ENCODE peak calls at places on chromosome 17, in four cellular contexts. B is hypothalamus, I is NCI-H187, K is AG08396. A is an unnamed sample.

GRCh38 chr17:78493455-78494188 is 83.6 kb downstream of the DNAH17 start:
- DNase-seq in I (no peak), K (no peak), B (no peak), A (no peak)

GRCh38 chr17:68658999-68659780 is 58.0 kb upstream of the FAM20A start:
- DNase-seq in K (no peak), B (no peak), I (no peak), A (no peak)

GRCh38 chr17:29590979-29591736 is 1.7 kb upstream of the GIT1 start:
- DNase-seq in K (peak), I (no peak), B (no peak), A (peak)

GRCh38 chr17:48893646-48894508 is 1.3 kb downstream of the ATP5MC1 start:
- DNase-seq in I (no peak), B (no peak), K (no peak), A (no peak)

GRCh38 chr17:34797724-34798123 is 163.5 kb downstream of the CCT6B start:
- DNase-seq in K (peak), B (no peak), I (no peak), A (no peak)

GRCh38 chr17:29838961-29839360 is 91.1 kb downstream of the SSH2 start:
- DNase-seq in I (no peak), B (no peak), K (peak), A (peak)

GRCh38 chr17:40672654-40673053 is 7.7 kb upstream of the KRT222 start:
- DNase-seq in K (no peak), B (no peak), I (no peak), A (no peak)

GRCh38 chr17:78219396-78220150 is 5.5 kb downstream of the BIRC5 start:
- DNase-seq in I (no peak), B (no peak), K (no peak), A (no peak)